ENCODE peak calls at places on chromosomes 16 and 17, in four cellular contexts. One of them, this sample, is unnamed.

GRCh38 chr16:15682105-15682570 is 32.1 kb downstream of the NDE1 start:
- DNase-seq in uterus: no peak
- DNase-seq in HCT116: peak
- DNase-seq in NB4: peak
- DNase-seq in this sample: peak

GRCh38 chr17:56125830-56126819 is 27.1 kb upstream of the ANKFN1 start:
- DNase-seq in uterus: no peak
- DNase-seq in HCT116: peak
- DNase-seq in NB4: peak
- DNase-seq in this sample: peak

GRCh38 chr16:87895641-87896141 is 26.4 kb upstream of the SLC7A5 start:
- DNase-seq in uterus: no peak
- DNase-seq in HCT116: no peak
- DNase-seq in NB4: peak
- DNase-seq in this sample: peak

GRCh38 chr16:77212736-77213541 is 13.7 kb downstream of the SYCE1L start:
- DNase-seq in uterus: peak
- DNase-seq in HCT116: no peak
- DNase-seq in NB4: peak
- DNase-seq in this sample: peak

GRCh38 chr16:3214904-3215600 is 19.9 kb downstream of the ZNF200 start:
- DNase-seq in uterus: no peak
- DNase-seq in HCT116: no peak
- DNase-seq in NB4: peak
- DNase-seq in this sample: no peak

GRCh38 chr17:17847726-17848125 is 10.9 kb upstream of the SREBF1 start:
- DNase-seq in uterus: no peak
- DNase-seq in HCT116: no peak
- DNase-seq in NB4: no peak
- DNase-seq in this sample: no peak

GRCh38 chr16:72990003-72990521 is 57.9 kb downstream of the ZFHX3 start:
- DNase-seq in uterus: peak
- DNase-seq in HCT116: peak
- DNase-seq in NB4: peak
- DNase-seq in this sample: no peak

GRCh38 chr17:74446551-74447500 is 14.9 kb downstream of the GPRC5C start:
- DNase-seq in uterus: peak
- DNase-seq in HCT116: no peak
- DNase-seq in NB4: peak
- DNase-seq in this sample: no peak

GRCh38 chr16:71311553-71312158 is 22.5 kb upstream of the CMTR2 start:
- DNase-seq in uterus: no peak
- DNase-seq in HCT116: no peak
- DNase-seq in NB4: peak
- DNase-seq in this sample: peak

GRCh38 chr16:62077998-62078397 is 41.8 kb upstream of the CDH8 start:
- DNase-seq in uterus: no peak
- DNase-seq in HCT116: no peak
- DNase-seq in NB4: peak
- DNase-seq in this sample: no peak

GRCh38 chr17:37844158-37844976 is 79.8 kb upstream of the TBC1D3K start:
- DNase-seq in uterus: peak
- DNase-seq in HCT116: peak
- DNase-seq in NB4: peak
- DNase-seq in this sample: peak

GRCh38 chr17:2041561-2042354 is at the start of gene OVCA2:
- DNase-seq in uterus: peak
- DNase-seq in HCT116: peak
- DNase-seq in NB4: peak
- DNase-seq in this sample: peak

GRCh38 chr17:62720126-62720850 is 87.8 kb downstream of the MARCHF10 start:
- DNase-seq in uterus: no peak
- DNase-seq in HCT116: no peak
- DNase-seq in NB4: peak
- DNase-seq in this sample: peak

GRCh38 chr17:29617481-29618271 is 5.0 kb downstream of the CORO6 start:
- DNase-seq in uterus: peak
- DNase-seq in HCT116: peak
- DNase-seq in NB4: peak
- DNase-seq in this sample: peak

GRCh38 chr16:71865173-71865863 is 18.7 kb downstream of the ZNF821 start:
- DNase-seq in uterus: no peak
- DNase-seq in HCT116: no peak
- DNase-seq in NB4: no peak
- DNase-seq in this sample: no peak

GRCh38 chr17:59287887-59288286 is 43.6 kb upstream of the YPEL2 start:
- DNase-seq in uterus: no peak
- DNase-seq in HCT116: no peak
- DNase-seq in NB4: no peak
- DNase-seq in this sample: no peak

GRCh38 chr16:58481931-58482330 is 18.0 kb upstream of the NDRG4 start:
- DNase-seq in uterus: no peak
- DNase-seq in HCT116: no peak
- DNase-seq in NB4: no peak
- DNase-seq in this sample: no peak

GRCh38 chr17:12078791-12079190 is 58.1 kb downstream of the MAP2K4 start:
- DNase-seq in uterus: no peak
- DNase-seq in HCT116: no peak
- DNase-seq in NB4: no peak
- DNase-seq in this sample: no peak

DNA sequence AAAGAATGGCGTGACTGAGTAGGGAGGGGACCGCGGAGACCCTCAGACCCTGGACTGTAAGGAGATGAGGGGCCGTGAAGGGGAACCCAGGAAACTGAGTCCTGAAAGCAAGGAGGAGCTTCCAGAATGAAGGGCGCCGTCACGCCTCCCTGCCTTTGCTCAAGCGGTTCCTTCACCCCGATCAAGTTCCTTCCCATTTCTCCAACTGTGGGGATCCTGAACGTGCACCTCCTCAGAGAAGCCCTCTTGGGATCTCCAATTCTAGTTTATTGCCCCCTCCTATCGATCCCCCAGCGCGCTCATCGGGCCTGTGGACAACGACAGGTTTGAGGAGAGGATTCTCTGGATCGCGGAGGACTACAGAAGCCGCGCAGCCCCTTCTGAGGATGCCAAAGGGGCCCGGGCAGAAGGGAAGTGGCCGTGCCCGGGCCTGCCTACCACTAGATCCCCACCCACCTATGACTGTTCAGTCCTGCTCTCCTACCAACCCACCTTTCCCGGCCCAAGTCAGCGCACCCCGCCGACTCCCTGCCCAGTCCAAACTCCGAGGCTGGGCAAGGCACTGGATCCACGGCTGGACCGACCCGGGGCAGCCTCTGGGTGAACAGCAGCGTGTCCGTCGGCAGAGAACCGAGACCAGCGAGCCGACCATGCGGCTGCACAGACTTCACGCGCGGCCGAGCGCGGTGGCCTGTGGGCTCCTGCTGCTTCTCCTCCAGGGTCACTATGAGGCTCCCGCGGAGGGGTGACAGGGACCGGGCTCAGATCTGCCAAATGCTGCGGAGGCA is 12.8 kb upstream of the CES3 start:
- DNase-seq in uterus: no peak
- DNase-seq in HCT116: no peak
- DNase-seq in NB4: no peak
- DNase-seq in this sample: no peak
- TF ChIP-seq POLR2A in uterus: no peak
- TF ChIP-seq POLR2A in HCT116: no peak
- TF ChIP-seq POLR2A in NB4: no peak
- TF ChIP-seq POLR2A in this sample: no peak

GRCh38 chr16:89257281-89257731 is 39.8 kb downstream of the ZNF778 start:
- DNase-seq in uterus: no peak
- DNase-seq in HCT116: no peak
- DNase-seq in NB4: no peak
- DNase-seq in this sample: no peak

GRCh38 chr16:89253548-89254287 is 36.2 kb downstream of the ZNF778 start:
- DNase-seq in uterus: no peak
- DNase-seq in HCT116: no peak
- DNase-seq in NB4: peak
- DNase-seq in this sample: no peak

GRCh38 chr16:89257757-89258465 is 40.4 kb downstream of the ZNF778 start:
- DNase-seq in uterus: no peak
- DNase-seq in HCT116: no peak
- DNase-seq in NB4: no peak
- DNase-seq in this sample: no peak

GRCh38 chr16:89261691-89262563 is 44.4 kb downstream of the ZNF778 start:
- DNase-seq in uterus: no peak
- DNase-seq in HCT116: no peak
- DNase-seq in NB4: no peak
- DNase-seq in this sample: no peak

DNA sequence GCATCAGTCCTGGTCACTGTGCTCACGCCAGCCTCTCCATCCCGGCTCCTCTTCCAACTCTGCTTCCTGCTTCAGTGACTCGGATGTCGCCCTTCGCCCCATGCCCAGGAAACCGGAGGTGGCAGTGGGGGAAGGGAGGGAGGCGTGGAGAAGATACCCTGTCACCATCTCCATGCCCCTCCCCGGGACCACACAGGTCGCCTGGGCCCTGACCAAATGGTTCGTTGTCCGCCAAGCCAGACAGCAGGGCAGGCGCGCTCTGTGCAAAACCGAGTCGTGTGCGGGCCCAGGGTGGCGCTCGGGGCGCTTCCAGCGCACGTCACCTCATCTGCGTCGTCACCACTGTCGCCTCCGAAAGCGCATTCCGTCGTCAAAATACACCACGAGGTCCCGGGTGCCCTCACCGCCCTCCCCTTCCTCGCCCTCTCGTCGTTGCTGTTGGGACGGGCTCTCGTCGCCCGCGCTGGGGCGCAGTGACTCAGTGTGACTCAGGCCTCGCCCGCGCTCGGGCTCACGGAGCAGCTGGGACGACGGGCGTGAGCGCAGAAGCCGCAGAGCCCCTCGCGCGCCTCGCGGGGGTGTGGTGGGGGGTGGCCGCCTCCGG is 39.2 kb downstream of the ZNF778 start:
- DNase-seq in uterus: no peak
- DNase-seq in HCT116: no peak
- DNase-seq in NB4: peak
- DNase-seq in this sample: peak
- TF ChIP-seq POLR2A in uterus: no peak
- TF ChIP-seq POLR2A in HCT116: no peak
- TF ChIP-seq POLR2A in NB4: no peak
- TF ChIP-seq POLR2A in this sample: no peak

GRCh38 chr16:29676989-29677388 is 2.0 kb upstream of the QPRT start:
- DNase-seq in uterus: no peak
- DNase-seq in HCT116: no peak
- DNase-seq in NB4: no peak
- DNase-seq in this sample: no peak

GRCh38 chr16:29675811-29676643 is 3.0 kb upstream of the QPRT start:
- DNase-seq in uterus: no peak
- DNase-seq in HCT116: peak
- DNase-seq in NB4: peak
- DNase-seq in this sample: no peak

GRCh38 chr16:29674188-29674587 is 4.8 kb upstream of the QPRT start:
- DNase-seq in uterus: peak
- DNase-seq in HCT116: no peak
- DNase-seq in NB4: peak
- DNase-seq in this sample: no peak

GRCh38 chr16:29680180-29680598 is 1.2 kb downstream of the QPRT start:
- DNase-seq in uterus: no peak
- DNase-seq in HCT116: no peak
- DNase-seq in NB4: no peak
- DNase-seq in this sample: no peak

DNA sequence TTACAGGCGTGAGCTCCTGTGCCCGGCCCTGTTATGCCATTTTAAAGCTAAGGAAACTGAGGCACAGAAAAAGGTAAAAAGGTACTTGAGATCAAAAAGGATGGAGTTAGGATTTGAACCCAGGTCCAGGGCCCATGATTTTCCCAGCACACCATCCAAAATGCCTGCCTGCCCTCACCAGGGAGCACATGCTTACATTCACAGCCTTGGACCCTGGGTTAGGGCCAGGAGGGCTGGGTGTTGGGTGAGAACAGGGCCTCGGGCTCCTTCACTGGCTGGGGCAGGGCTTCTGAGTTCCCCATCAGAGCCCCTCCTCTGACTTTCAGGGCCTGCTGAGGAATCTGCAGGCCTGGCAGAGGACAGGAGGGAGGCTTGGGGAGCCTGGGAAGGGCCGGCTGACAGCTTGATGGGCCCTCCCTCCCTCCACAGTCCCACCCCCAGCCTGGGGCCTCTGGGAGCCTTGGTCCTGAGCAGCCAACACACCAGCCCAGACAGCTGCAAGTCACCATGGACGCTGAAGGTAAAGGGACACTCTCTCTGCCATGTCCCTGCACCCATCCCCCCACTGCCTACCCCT is at the start of gene QPRT:
- DNase-seq in uterus: peak
- DNase-seq in HCT116: no peak
- DNase-seq in NB4: no peak
- DNase-seq in this sample: no peak
- TF ChIP-seq POLR2A in uterus: peak
- TF ChIP-seq POLR2A in HCT116: no peak
- TF ChIP-seq POLR2A in NB4: peak
- TF ChIP-seq POLR2A in this sample: no peak

GRCh38 chr17:79813826-79814623 is 17.1 kb upstream of the CBX8 start:
- DNase-seq in uterus: no peak
- DNase-seq in HCT116: no peak
- DNase-seq in NB4: no peak
- DNase-seq in this sample: no peak
- TF ChIP-seq POLR2A in uterus: no peak
- TF ChIP-seq POLR2A in HCT116: no peak
- TF ChIP-seq POLR2A in NB4: no peak
- TF ChIP-seq POLR2A in this sample: no peak

This sample was measured in erythroblast.